ENCODE peak calls at places on chromosomes 7 and 10, in seven cellular contexts. U is SW 1271; H is stimulated activated CD8-positive, alpha-beta memory T cell treated with anti-CD3 and anti-CD28 coated beads, Interleukin-4, amount 100 ng/mL, for 4 hours; S is HFF-Myc; D is fibroblast of villous mesenchyme; C is GM23338; T is naive thymus-derived CD8-positive, alpha-beta T cell. A is an unnamed sample.
A peak's percentile ranks its signal among the peaks of the same experiment; 100 is the strongest.

GRCh38 chr10:42753507-42754154 is 29.0 kb upstream of the BMS1 start:
- DNase-seq in U (no peak), H (no peak), S (no peak), D (no peak), C (peak; percentile 29), T (peak; percentile 4), A (no peak)

GRCh38 chr7:36686499-36686898 is 37.8 kb downstream of the AOAH start:
- DNase-seq in U (no peak), H (no peak), S (peak; percentile 1), D (no peak), C (no peak), T (no peak), A (peak; percentile 14)

GRCh38 chr10:71856619-71857018 is 5.6 kb upstream of the PSAP start:
- DNase-seq in U (no peak), H (no peak), S (no peak), D (no peak), C (no peak), T (no peak), A (no peak)

GRCh38 chr7:108301387-108301786 is 154.8 kb downstream of the NRCAM start:
- DNase-seq in U (no peak), H (no peak), S (no peak), D (no peak), C (no peak), T (no peak), A (no peak)

GRCh38 chr7:140542226-140542625 is 62.9 kb upstream of the MKRN1 start:
- DNase-seq in U (no peak), H (no peak), S (no peak), D (peak; percentile 75), C (no peak), T (no peak), A (peak; percentile 77)

GRCh38 chr7:14083761-14084160 is 94.3 kb upstream of the ETV1 start:
- DNase-seq in U (no peak), H (no peak), S (no peak), D (no peak), C (no peak), T (no peak), A (no peak)

GRCh38 chr7:30740417-30741181 is 11.3 kb upstream of the INMT start:
- DNase-seq in U (peak; percentile 37), H (peak; percentile 57), S (no peak), D (peak; percentile 62), C (peak; percentile 88), T (peak; percentile 77), A (peak; percentile 72)

GRCh38 chr7:13057462-13058200 is 370.2 kb downstream of the ARL4A start:
- DNase-seq in U (no peak), H (no peak), S (no peak), D (peak; percentile 36), C (no peak), T (no peak), A (peak; percentile 75)

GRCh38 chr7:108137993-108138392 is 7.8 kb upstream of the LAMB4 start:
- DNase-seq in U (no peak), H (no peak), S (no peak), D (no peak), C (no peak), T (no peak), A (no peak)

GRCh38 chr10:36344816-36345215 is 702.7 kb upstream of the FZD8 start:
- DNase-seq in U (no peak), H (no peak), S (no peak), D (no peak), C (no peak), T (no peak), A (no peak)

GRCh38 chr10:18659784-18660561 is 742 bp downstream of the ARL5B start:
- DNase-seq in U (peak; percentile 38), H (no peak), S (no peak), D (peak; percentile 44), C (peak; percentile 85), T (peak; percentile 10), A (peak; percentile 47)

GRCh38 chr10:122291739-122292138 is 20.6 kb downstream of the BTBD16 start:
- DNase-seq in U (no peak), H (no peak), S (no peak), D (no peak), C (no peak), T (no peak), A (no peak)

GRCh38 chr7:151687523-151688235 is 168.0 kb upstream of the RHEB start:
- DNase-seq in U (peak; percentile 94), H (no peak), S (peak; percentile 92), D (peak; percentile 92), C (peak; percentile 84), T (no peak), A (peak; percentile 96)

GRCh38 chr7:28626629-28627262 is 214.4 kb downstream of the CREB5 start:
- DNase-seq in U (peak; percentile 10), H (no peak), S (no peak), D (peak; percentile 51), C (peak; percentile 86), T (peak; percentile 15), A (peak; percentile 61)

GRCh38 chr7:5296627-5297226 is 14.0 kb downstream of the SLC29A4 start:
- DNase-seq in U (no peak), H (peak; percentile 33), S (no peak), D (no peak), C (peak; percentile 87), T (peak; percentile 78), A (no peak)

GRCh38 chr7:3028767-3029111 is 14.9 kb downstream of the CARD11 start:
- DNase-seq in U (no peak), H (no peak), S (no peak), D (no peak), C (no peak), T (no peak), A (no peak)

GRCh38 chr10:75294031-75294437 is 58.3 kb upstream of the COMTD1 start:
- DNase-seq in U (no peak), H (no peak), S (no peak), D (no peak), C (no peak), T (no peak), A (no peak)

GRCh38 chr10:59991117-59991516 is 84.8 kb upstream of the CCDC6 start:
- DNase-seq in U (no peak), H (no peak), S (no peak), D (no peak), C (peak; percentile 16), T (no peak), A (no peak)

GRCh38 chr10:26503911-26504310 is 65.8 kb downstream of the APBB1IP start:
- DNase-seq in U (no peak), H (no peak), S (no peak), D (no peak), C (peak; percentile 66), T (no peak), A (no peak)

GRCh38 chr10:15140640-15141039 is 27.9 kb downstream of the NMT2 start:
- DNase-seq in U (no peak), H (no peak), S (no peak), D (no peak), C (no peak), T (no peak), A (no peak)

GRCh38 chr10:116671274-116671926 is 50.6 kb downstream of the PNLIPRP2 start:
- DNase-seq in U (no peak), H (no peak), S (no peak), D (no peak), C (no peak), T (no peak), A (peak; percentile 39)

GRCh38 chr10:33334170-33334838 is at the start of gene NRP1:
- DNase-seq in U (peak; percentile 62), H (no peak), S (no peak), D (peak; percentile 21), C (peak; percentile 58), T (peak; percentile 1), A (no peak)

GRCh38 chr7:138980575-138981285 is 459 bp downstream of the KIAA1549 start:
- DNase-seq in U (no peak), H (no peak), S (no peak), D (no peak), C (peak; percentile 66), T (no peak), A (no peak)

GRCh38 chr7:122901250-122901649 is 15.0 kb upstream of the CADPS2 start:
- DNase-seq in U (no peak), H (no peak), S (no peak), D (peak; percentile 69), C (no peak), T (no peak), A (no peak)

GRCh38 chr7:105480931-105481330 is 41.1 kb downstream of the PUS7 start:
- DNase-seq in U (no peak), H (no peak), S (no peak), D (no peak), C (no peak), T (no peak), A (no peak)

GRCh38 chr7:39099146-39099545 is 121.4 kb downstream of the POU6F2 start:
- DNase-seq in U (no peak), H (no peak), S (no peak), D (no peak), C (no peak), T (no peak), A (no peak)

GRCh38 chr10:46556515-46557318 is at the start of gene GPRIN2:
- DNase-seq in U (no peak), H (no peak), S (no peak), D (no peak), C (peak; percentile 93), T (peak; percentile 0), A (no peak)

GRCh38 chr7:920351-921070 is 34.0 kb downstream of the ADAP1 start:
- DNase-seq in U (no peak), H (no peak), S (no peak), D (no peak), C (no peak), T (no peak), A (no peak)

GRCh38 chr7:81846398-81846797 is 76.6 kb upstream of the HGF start:
- DNase-seq in U (peak; percentile 8), H (no peak), S (no peak), D (peak; percentile 81), C (no peak), T (no peak), A (peak; percentile 76)

GRCh38 chr10:59708816-59709471 is 706 bp downstream of the SLC16A9 start:
- DNase-seq in U (no peak), H (no peak), S (no peak), D (no peak), C (peak; percentile 68), T (no peak), A (no peak)